ENCODE peak calls at places on chromosomes 4 and X, in seven cellular contexts. D is AG04450; L is RWPE2; O is tibial nerve; M is CD8-positive, alpha-beta T cell; S is left ventricle myocardium inferior; T is adrenal gland. I is an unnamed sample.

GRCh38 chr4:63316633-63317032 is 1092.6 kb downstream of the TECRL start:
- DNase-seq in D (no peak), L (no peak), O (no peak), M (no peak), S (no peak), T (no peak), I (no peak)

GRCh38 chr4:26330186-26330787 is 9.5 kb downstream of the RBPJ start:
- DNase-seq in D (no peak), L (no peak), O (no peak), M (no peak), S (no peak), T (no peak), I (peak; percentile 47)

GRCh38 chrX:103878466-103879151 is 46.6 kb upstream of the RAB9B start:
- DNase-seq in D (peak; percentile 24), L (peak; percentile 36), O (no peak), M (no peak), S (no peak), T (peak; percentile 14), I (no peak)

GRCh38 chr4:104334410-104334809 is 160.3 kb downstream of the CXXC4 start:
- DNase-seq in D (no peak), L (no peak), O (no peak), M (no peak), S (no peak), T (no peak), I (no peak)

GRCh38 chr4:111945014-111945413 is 200.2 kb upstream of the FAM241A start:
- DNase-seq in D (no peak), L (no peak), O (no peak), M (no peak), S (no peak), T (no peak), I (no peak)

GRCh38 chr4:111689214-111689613 is 456.0 kb upstream of the FAM241A start:
- DNase-seq in D (no peak), L (no peak), O (no peak), M (no peak), S (no peak), T (peak; percentile 82), I (no peak)

GRCh38 chr4:1950369-1950768 is 58.4 kb downstream of the NELFA start:
- DNase-seq in D (no peak), L (no peak), O (no peak), M (no peak), S (no peak), T (no peak), I (no peak)

GRCh38 chr4:98626350-98626749 is 32.1 kb downstream of the TSPAN5 start:
- DNase-seq in D (peak; percentile 62), L (peak; percentile 92), O (no peak), M (no peak), S (peak; percentile 18), T (peak; percentile 37), I (no peak)

GRCh38 chr4:63528592-63528991 is 880.7 kb downstream of the TECRL start:
- DNase-seq in D (no peak), L (no peak), O (no peak), M (no peak), S (no peak), T (no peak), I (no peak)

GRCh38 chr4:93770201-93770600 is 58.4 kb upstream of the ATOH1 start:
- DNase-seq in D (no peak), L (no peak), O (no peak), M (no peak), S (no peak), T (no peak), I (no peak)

GRCh38 chr4:6473264-6474052 is 1.0 kb upstream of the PPP2R2C start:
- DNase-seq in D (no peak), L (no peak), O (no peak), M (no peak), S (no peak), T (no peak), I (no peak)

GRCh38 chr4:126265880-126266279 is 951.1 kb downstream of the FAT4 start:
- DNase-seq in D (no peak), L (no peak), O (no peak), M (no peak), S (no peak), T (no peak), I (no peak)

GRCh38 chrX:123803331-123803983 is 56.4 kb upstream of the XIAP start:
- DNase-seq in D (no peak), L (no peak), O (no peak), M (peak; percentile 3), S (no peak), T (peak; percentile 39), I (peak; percentile 80)

GRCh38 chr4:14264437-14264836 is 636.9 kb upstream of the BOD1L1 start:
- DNase-seq in D (no peak), L (no peak), O (no peak), M (no peak), S (no peak), T (no peak), I (peak; percentile 4)

GRCh38 chr4:187075514-187075913 is 351.9 kb upstream of the FAT1 start:
- DNase-seq in D (no peak), L (no peak), O (no peak), M (no peak), S (no peak), T (no peak), I (no peak)

DNA sequence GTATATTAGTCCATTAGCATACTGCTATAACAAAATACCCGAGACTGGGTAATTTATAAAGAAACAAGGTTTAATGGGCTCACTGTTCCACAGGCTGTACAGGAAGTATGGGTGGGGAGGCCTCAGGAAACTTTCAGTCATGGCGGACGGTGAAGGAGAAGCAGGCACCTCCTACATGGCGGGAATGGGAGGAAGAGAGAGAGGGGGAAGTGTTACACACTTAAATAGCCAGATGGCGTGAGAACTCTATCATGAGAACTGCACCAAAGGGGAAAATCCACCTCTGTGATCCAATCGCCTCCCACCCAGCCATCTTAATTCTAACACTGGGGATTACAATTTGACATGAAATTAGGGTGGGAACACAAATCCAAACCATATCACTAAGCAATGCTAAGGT is 98.9 kb upstream of the SH3RF1 start:
- DNase-seq in D (no peak), L (no peak), O (no peak), M (no peak), S (no peak), T (no peak), I (no peak)
- TF ChIP-seq CTCF in D (no peak), L (no peak), O (no peak), M (no peak), S (no peak), T (no peak), I (no peak)

DNA sequence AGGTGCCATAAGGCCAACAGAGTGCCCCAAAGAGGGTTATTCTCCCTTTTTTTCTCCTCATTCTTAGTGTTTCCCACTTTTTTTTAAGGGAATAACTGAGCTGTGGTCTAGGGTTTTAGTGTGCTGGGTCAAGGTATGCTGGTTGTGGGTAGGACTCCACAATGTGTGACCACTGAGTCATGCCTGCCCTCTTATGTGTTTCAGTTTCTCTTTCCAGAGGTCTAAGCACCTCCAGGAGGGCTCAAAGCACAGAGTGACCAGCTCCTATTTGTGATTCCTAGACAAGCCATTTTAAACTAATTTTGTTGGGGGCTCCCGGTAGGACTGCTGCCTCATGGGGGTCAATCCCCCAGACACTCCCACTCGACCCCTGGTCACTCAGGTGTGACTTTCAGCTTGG is 80.5 kb upstream of the GC start:
- DNase-seq in D (no peak), L (no peak), O (no peak), M (no peak), S (no peak), T (no peak), I (no peak)
- H3K9me3 ChIP-seq in D (peaks cover 11% of the 10 kb centered on the region), L (peaks cover 9% of the 10 kb centered on the region), O (no peaks in the 10 kb centered on the region), M (no peaks in the 10 kb centered on the region), S (peaks cover 49% of the 10 kb centered on the region), T (no peaks in the 10 kb centered on the region), I (peaks cover 13% of the 10 kb centered on the region)

GRCh38 chrX:117522725-117523700 is 593.6 kb downstream of the KLHL13 start:
- DNase-seq in D (no peak), L (no peak), O (no peak), M (no peak), S (no peak), T (no peak), I (no peak)
- TF ChIP-seq CTCF in D (no peak), L (no peak), O (no peak), M (no peak), S (no peak), T (no peak), I (no peak)

GRCh38 chr4:56626420-56626819 is 54.7 kb downstream of the HOPX start:
- DNase-seq in D (no peak), L (no peak), O (no peak), M (no peak), S (no peak), T (no peak), I (no peak)
- H3K9me3 ChIP-seq in D (peaks cover 20% of the 10 kb centered on the region), L (no peaks in the 10 kb centered on the region), O (no peaks in the 10 kb centered on the region), M (no peaks in the 10 kb centered on the region), S (peaks cover 24% of the 10 kb centered on the region), T (no peaks in the 10 kb centered on the region), I (no peaks in the 10 kb centered on the region)

DNA sequence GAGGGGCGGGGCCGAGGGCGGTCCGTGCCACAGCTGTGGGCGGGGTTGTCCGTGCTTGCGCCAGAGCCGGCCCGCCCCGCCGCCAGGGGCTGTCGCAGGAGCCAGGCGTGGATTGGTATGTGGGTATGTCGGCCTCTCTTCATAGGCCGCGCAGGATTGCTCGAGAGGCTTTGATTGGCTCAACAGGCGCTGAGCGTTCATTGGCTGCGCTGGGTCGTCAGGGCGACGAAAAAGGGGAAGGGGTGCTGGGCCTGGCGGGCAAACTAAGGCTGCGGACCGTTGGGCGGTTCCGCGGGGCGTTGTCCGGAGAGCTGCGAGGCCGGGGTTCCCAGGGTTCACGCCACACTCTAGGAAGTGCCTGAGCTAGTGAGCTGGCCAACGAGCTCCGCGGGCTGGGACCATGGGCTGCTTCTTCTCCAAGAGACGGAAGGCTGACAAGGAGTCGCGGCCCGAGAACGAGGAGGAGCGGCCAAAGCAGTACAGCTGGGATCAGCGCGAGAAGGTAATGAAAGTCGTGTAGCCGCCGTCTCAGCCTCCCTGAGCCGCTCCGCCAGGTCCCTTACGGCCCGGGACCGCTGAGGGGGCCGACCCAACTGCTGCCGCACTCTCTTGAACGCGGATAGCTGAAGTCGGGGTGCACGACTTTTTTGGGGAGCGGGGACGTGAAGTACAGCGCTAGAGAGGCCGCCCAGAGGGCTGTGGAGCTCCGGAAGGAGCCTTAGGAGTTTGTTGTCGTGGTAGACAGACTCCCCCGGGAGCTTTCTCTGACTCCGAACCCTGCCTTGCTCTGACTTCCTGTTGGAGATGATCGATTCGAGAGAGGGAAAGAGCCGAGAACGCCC is at the start of gene RP2:
- DNase-seq in D (peak; percentile 86), L (peak; percentile 86), O (peak; percentile 80), M (peak; percentile 77), S (peak; percentile 90), T (peak; percentile 94), I (peak; percentile 92)
- TF ChIP-seq CTCF in D (no peak), L (no peak), O (no peak), M (no peak), S (peak; percentile 46), T (peak; percentile 9), I (no peak)

GRCh38 chrX:149469406-149469805 is 35.7 kb downstream of the IDS start:
- DNase-seq in D (no peak), L (no peak), O (no peak), M (no peak), S (no peak), T (no peak), I (no peak)

GRCh38 chrX:149473966-149474365 is 31.1 kb downstream of the IDS start:
- DNase-seq in D (no peak), L (no peak), O (no peak), M (no peak), S (no peak), T (no peak), I (no peak)

GRCh38 chrX:149470960-149471359 is 34.1 kb downstream of the IDS start:
- DNase-seq in D (no peak), L (no peak), O (peak; percentile 46), M (peak; percentile 39), S (peak; percentile 75), T (peak; percentile 63), I (peak; percentile 77)

GRCh38 chrX:149473092-149473491 is 32.0 kb downstream of the IDS start:
- DNase-seq in D (no peak), L (no peak), O (no peak), M (no peak), S (no peak), T (no peak), I (no peak)

GRCh38 chrX:149472620-149473019 is 32.5 kb downstream of the IDS start:
- DNase-seq in D (no peak), L (no peak), O (no peak), M (no peak), S (no peak), T (no peak), I (no peak)
- H3K9me3 ChIP-seq in D (no peaks in the 10 kb centered on the region), L (no peaks in the 10 kb centered on the region), O (no peaks in the 10 kb centered on the region), M (no peaks in the 10 kb centered on the region), S (no peaks in the 10 kb centered on the region), T (no peaks in the 10 kb centered on the region), I (no peaks in the 10 kb centered on the region)

I was measured in Caco-2.